ENCODE peak calls at places on chromosomes 11 and 22, in four cellular contexts. One of them, this sample, is unnamed.

GRCh38 chr11:34721646-34722045 is 100.8 kb downstream of the EHF start:
- DNase-seq in T-helper 2 cell: no peak
- DNase-seq in RWPE1: no peak
- DNase-seq in CD14-positive monocyte: no peak
- DNase-seq in this sample: no peak

GRCh38 chr22:19120829-19121630 is 1.2 kb downstream of the DGCR2 start:
- DNase-seq in T-helper 2 cell: no peak
- DNase-seq in CD14-positive monocyte: no peak
- DNase-seq in RWPE1: peak; percentile 74
- DNase-seq in this sample: no peak

GRCh38 chr11:65899356-65900124 is 648 bp downstream of the FOSL1 start:
- DNase-seq in RWPE1: peak; percentile 81
- DNase-seq in CD14-positive monocyte: peak; percentile 84
- DNase-seq in T-helper 2 cell: peak; percentile 36
- DNase-seq in this sample: peak; percentile 60

GRCh38 chr11:111539426-111540113 is 950 bp upstream of the LAYN start:
- DNase-seq in T-helper 2 cell: no peak
- DNase-seq in CD14-positive monocyte: no peak
- DNase-seq in RWPE1: no peak
- DNase-seq in this sample: peak; percentile 19

GRCh38 chr11:8285796-8286195 is 22.1 kb upstream of the LMO1 start:
- DNase-seq in RWPE1: no peak
- DNase-seq in T-helper 2 cell: no peak
- DNase-seq in CD14-positive monocyte: no peak
- DNase-seq in this sample: no peak

GRCh38 chr11:12755510-12755909 is 81.3 kb downstream of the TEAD1 start:
- DNase-seq in CD14-positive monocyte: no peak
- DNase-seq in RWPE1: no peak
- DNase-seq in T-helper 2 cell: no peak
- DNase-seq in this sample: no peak

GRCh38 chr11:123408619-123409455 is 21.2 kb upstream of the GRAMD1B start:
- DNase-seq in CD14-positive monocyte: no peak
- DNase-seq in T-helper 2 cell: no peak
- DNase-seq in RWPE1: no peak
- DNase-seq in this sample: no peak

GRCh38 chr11:79160786-79161403 is 279.9 kb downstream of the TENM4 start:
- DNase-seq in CD14-positive monocyte: no peak
- DNase-seq in RWPE1: no peak
- DNase-seq in T-helper 2 cell: no peak
- DNase-seq in this sample: no peak

GRCh38 chr11:132744771-132745170 is 787.5 kb downstream of the OPCML start:
- DNase-seq in T-helper 2 cell: no peak
- DNase-seq in CD14-positive monocyte: no peak
- DNase-seq in RWPE1: no peak
- DNase-seq in this sample: no peak

GRCh38 chr11:94604496-94604895 is 37.3 kb downstream of the PIWIL4 start:
- DNase-seq in CD14-positive monocyte: no peak
- DNase-seq in T-helper 2 cell: no peak
- DNase-seq in RWPE1: no peak
- DNase-seq in this sample: no peak

GRCh38 chr11:61429346-61429690 is 457 bp downstream of the CPSF7 start:
- DNase-seq in T-helper 2 cell: peak; percentile 66
- DNase-seq in RWPE1: peak; percentile 63
- DNase-seq in CD14-positive monocyte: no peak
- DNase-seq in this sample: no peak

GRCh38 chr11:17906436-17906835 is 106.4 kb downstream of the SERGEF start:
- DNase-seq in CD14-positive monocyte: no peak
- DNase-seq in T-helper 2 cell: no peak
- DNase-seq in RWPE1: no peak
- DNase-seq in this sample: peak; percentile 22

GRCh38 chr11:86940122-86940777 is 14.9 kb downstream of the FZD4 start:
- DNase-seq in RWPE1: no peak
- DNase-seq in T-helper 2 cell: no peak
- DNase-seq in CD14-positive monocyte: no peak
- DNase-seq in this sample: no peak

GRCh38 chr22:45358127-45358526 is 48.4 kb downstream of the FAM118A start:
- DNase-seq in T-helper 2 cell: no peak
- DNase-seq in RWPE1: no peak
- DNase-seq in CD14-positive monocyte: no peak
- DNase-seq in this sample: no peak

GRCh38 chr22:49608660-49609059 is 219.0 kb downstream of the BRD1 start:
- DNase-seq in RWPE1: no peak
- DNase-seq in T-helper 2 cell: no peak
- DNase-seq in CD14-positive monocyte: peak; percentile 10
- DNase-seq in this sample: no peak

GRCh38 chr11:134373591-134374052 is 38.4 kb downstream of the B3GAT1 start:
- DNase-seq in CD14-positive monocyte: no peak
- DNase-seq in RWPE1: no peak
- DNase-seq in T-helper 2 cell: no peak
- DNase-seq in this sample: no peak

GRCh38 chr11:1162498-1163311 is 5.0 kb downstream of the MUC5AC start:
- DNase-seq in T-helper 2 cell: no peak
- DNase-seq in CD14-positive monocyte: peak; percentile 34
- DNase-seq in RWPE1: no peak
- DNase-seq in this sample: no peak

GRCh38 chr11:59186130-59186594 is 14.2 kb downstream of the DTX4 start:
- DNase-seq in RWPE1: peak; percentile 34
- DNase-seq in T-helper 2 cell: peak; percentile 34
- DNase-seq in CD14-positive monocyte: no peak
- DNase-seq in this sample: peak; percentile 80

This sample was measured in retina.